ENCODE peak calls at places on chromosomes 16 and 17, in ten cellular contexts. W, N, Z, S, J, L, B, A, H and Y are unnamed samples.

GRCh38 chr17:77706938-77707337 is 251.6 kb upstream of the TNRC6C start:
- DNase-seq in A (no peak), B (no peak), H (no peak), N (no peak), L (no peak), J (no peak), S (no peak), Z (no peak), W (no peak), Y (no peak)

GRCh38 chr17:55069983-55070529 is 101.5 kb downstream of the STXBP4 start:
- DNase-seq in N (no peak), J (no peak), S (no peak), H (no peak), L (no peak), A (no peak), B (no peak), W (no peak), Z (no peak), Y (no peak)

GRCh38 chr17:65027305-65027704 is 29.2 kb downstream of the GNA13 start:
- DNase-seq in J (peak; percentile 81), Z (peak; percentile 96), N (peak; percentile 75), S (peak; percentile 91), W (peak; percentile 76), L (no peak), B (peak; percentile 65), A (no peak), H (no peak), Y (peak; percentile 64)

GRCh38 chr17:7347630-7348477 is 4.1 kb upstream of the KCTD11 start:
- DNase-seq in H (no peak), Z (no peak), J (no peak), S (no peak), L (no peak), A (no peak), W (no peak), N (no peak), B (no peak), Y (no peak)

GRCh38 chr17:82494236-82495055 is 25.1 kb upstream of the FOXK2 start:
- DNase-seq in J (peak; percentile 94), H (peak; percentile 84), A (peak; percentile 88), B (peak; percentile 96), N (peak; percentile 92), S (peak; percentile 84), L (peak; percentile 90), W (peak; percentile 97), Z (peak; percentile 94), Y (peak; percentile 97)

GRCh38 chr16:58306327-58306726 is 11.5 kb upstream of the PRSS54 start:
- DNase-seq in W (peak; percentile 24), H (no peak), L (no peak), B (peak; percentile 6), Z (peak; percentile 11), N (peak; percentile 48), A (peak; percentile 56), S (no peak), J (peak; percentile 56), Y (no peak)

GRCh38 chr17:9150407-9151090 is 129.2 kb downstream of the NTN1 start:
- DNase-seq in Z (no peak), N (no peak), A (peak; percentile 37), W (peak; percentile 36), S (no peak), B (peak; percentile 12), L (no peak), H (no peak), J (peak; percentile 16), Y (no peak)

GRCh38 chr17:5715478-5715877 is 131.2 kb upstream of the NLRP1 start:
- DNase-seq in B (no peak), N (no peak), L (no peak), W (no peak), J (no peak), H (no peak), S (no peak), Z (no peak), A (no peak), Y (no peak)

GRCh38 chr17:17201271-17201670 is 4.9 kb downstream of the PLD6 start:
- DNase-seq in Z (no peak), W (no peak), N (no peak), L (no peak), B (no peak), A (no peak), S (no peak), H (no peak), J (no peak), Y (no peak)

GRCh38 chr16:57029161-57030160 is 40.1 kb downstream of the NLRC5 start:
- DNase-seq in Z (peak; percentile 2), N (no peak), J (peak; percentile 33), H (no peak), W (peak; percentile 93), B (peak; percentile 89), S (no peak), A (no peak), L (no peak), Y (no peak)

GRCh38 chr17:32927724-32928526 is at the start of gene TMEM98:
- DNase-seq in H (no peak), J (peak; percentile 39), N (peak; percentile 65), S (no peak), L (peak; percentile 41), B (no peak), Z (peak; percentile 9), W (peak; percentile 42), A (peak; percentile 43), Y (no peak)

GRCh38 chr17:17356931-17357270 is 53.7 kb downstream of the NT5M start:
- DNase-seq in Z (no peak), L (peak; percentile 4), A (no peak), J (no peak), N (no peak), B (no peak), W (no peak), S (no peak), H (no peak), Y (no peak)

GRCh38 chr17:7842380-7842949 is 8.4 kb downstream of the KDM6B start:
- DNase-seq in B (peak; percentile 95), W (peak; percentile 97), J (peak; percentile 89), Z (peak; percentile 83), H (peak; percentile 75), A (peak; percentile 77), N (no peak), S (peak; percentile 58), L (peak; percentile 78), Y (no peak)

GRCh38 chr16:85395207-85395912 is 217.8 kb upstream of the GSE1 start:
- DNase-seq in W (peak; percentile 99), H (no peak), A (peak; percentile 71), Z (peak; percentile 90), N (no peak), J (peak; percentile 98), L (peak; percentile 90), B (peak; percentile 97), S (peak; percentile 83), Y (peak; percentile 57)

GRCh38 chr17:75847595-75848522 is 3.7 kb upstream of the UNC13D start:
- DNase-seq in A (no peak), Z (no peak), N (no peak), J (no peak), B (no peak), H (no peak), W (no peak), L (no peak), S (no peak), Y (no peak)

GRCh38 chr17:75849724-75850123 is 5.4 kb downstream of the WBP2 start:
- DNase-seq in H (no peak), B (no peak), S (no peak), J (no peak), W (no peak), Z (no peak), N (no peak), A (no peak), L (no peak), Y (no peak)

GRCh38 chr17:75849304-75849695 is 5.1 kb upstream of the UNC13D start:
- DNase-seq in N (no peak), S (no peak), W (no peak), L (no peak), J (peak; percentile 33), H (no peak), B (no peak), Z (no peak), A (no peak), Y (no peak)

GRCh38 chr17:75846701-75847594 is 2.7 kb upstream of the UNC13D start:
- DNase-seq in W (no peak), B (no peak), S (no peak), H (no peak), J (no peak), A (no peak), N (no peak), L (no peak), Z (no peak), Y (no peak)

DNA sequence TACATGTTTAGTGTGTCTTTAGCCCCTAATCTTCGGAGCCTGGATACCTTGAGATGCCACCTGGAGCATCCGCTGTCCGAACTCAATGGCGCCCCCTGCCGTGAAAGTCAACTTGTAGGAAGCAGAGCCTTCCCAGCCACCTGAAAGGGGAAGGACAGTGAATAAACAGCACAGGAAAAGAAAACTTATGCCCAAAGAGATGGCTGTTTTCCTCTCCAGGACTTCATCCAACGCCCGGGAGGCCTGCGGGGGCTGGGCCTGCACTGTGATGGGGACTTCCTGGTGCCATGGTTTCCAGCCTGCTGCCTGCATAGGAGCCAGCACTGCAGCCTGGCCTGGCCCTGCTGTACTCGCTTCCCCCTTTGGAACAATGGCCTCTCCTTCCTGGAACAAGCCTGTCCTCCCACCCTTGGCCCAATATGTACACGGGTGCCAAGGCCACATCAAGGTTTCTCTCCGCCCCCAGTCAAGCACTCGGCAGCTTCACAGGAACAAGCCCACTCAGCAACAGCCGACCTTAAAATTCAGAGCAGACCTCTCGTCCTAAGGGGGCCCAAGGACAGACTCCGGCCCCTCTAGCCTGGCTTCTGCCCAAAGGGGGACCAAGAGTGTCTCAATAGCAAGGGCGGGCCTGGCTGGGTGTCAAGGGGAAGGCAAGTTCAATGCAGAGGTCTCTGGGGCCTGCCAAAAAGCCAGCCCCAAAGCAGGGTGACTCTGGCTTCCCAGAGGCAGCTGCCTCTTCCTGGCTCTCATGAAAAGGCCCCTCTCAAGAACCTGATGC is 4.5 kb upstream of the UNC13D start:
- DNase-seq in Z (peak; percentile 85), L (peak; percentile 68), B (no peak), S (peak; percentile 47), N (peak; percentile 96), A (peak; percentile 86), H (peak; percentile 80), W (no peak), J (peak; percentile 66), Y (peak; percentile 90)
- H3K4me1 ChIP-seq in Z (peaks cover 45% of the 10 kb centered on the region), L (peaks cover 4% of the 10 kb centered on the region), B (peaks cover 29% of the 10 kb centered on the region), S (peaks cover 55% of the 10 kb centered on the region), N (peaks cover 10% of the 10 kb centered on the region), A (peaks cover 58% of the 10 kb centered on the region), H (peaks cover 24% of the 10 kb centered on the region), W (peaks cover 9% of the 10 kb centered on the region), J (peaks cover 22% of the 10 kb centered on the region), Y (peaks cover 6% of the 10 kb centered on the region)

GRCh38 chr16:89050868-89051311 is 42.8 kb upstream of the ACSF3 start:
- DNase-seq in W (no peak), B (no peak), N (no peak), H (no peak), Z (no peak), A (no peak), S (no peak), L (no peak), J (no peak), Y (no peak)
- H3K4me3 ChIP-seq in W (no peak overlapping the region), B (no peak overlapping the region), N (no peak overlapping the region), H (no peak overlapping the region), Z (no peak overlapping the region), A (peak overlapping the region; percentile 52), S (no peak overlapping the region), L (no peak overlapping the region), J (no peak overlapping the region), Y (no peak overlapping the region)

GRCh38 chr17:58007781-58008706 is 998 bp upstream of the SRSF1 start:
- DNase-seq in W (no peak), L (peak; percentile 18), A (no peak), J (no peak), Z (no peak), B (no peak), N (peak; percentile 44), S (no peak), H (no peak), Y (no peak)
- H3K27me3 ChIP-seq in W (no peaks in the 10 kb centered on the region), L (no peaks in the 10 kb centered on the region), A (no peaks in the 10 kb centered on the region), J (no peaks in the 10 kb centered on the region), Z (no peaks in the 10 kb centered on the region), B (no peaks in the 10 kb centered on the region), N (no peaks in the 10 kb centered on the region), S (no peaks in the 10 kb centered on the region), H (no peaks in the 10 kb centered on the region), Y (no peaks in the 10 kb centered on the region)

GRCh38 chr17:1002412-1002753 is 5.5 kb downstream of the TIMM22 start:
- DNase-seq in Z (no peak), J (no peak), W (peak; percentile 45), H (no peak), B (peak; percentile 27), L (no peak), S (no peak), N (no peak), A (no peak), Y (no peak)
- H3K4me1 ChIP-seq in Z (peaks cover 12% of the 10 kb centered on the region), J (peaks cover 22% of the 10 kb centered on the region), W (peaks cover 64% of the 10 kb centered on the region), H (peaks cover 24% of the 10 kb centered on the region), B (peaks cover 61% of the 10 kb centered on the region), L (peaks cover 7% of the 10 kb centered on the region), S (peaks cover 14% of the 10 kb centered on the region), N (peaks cover 7% of the 10 kb centered on the region), A (peaks cover 73% of the 10 kb centered on the region), Y (no peaks in the 10 kb centered on the region)